ENCODE peak calls at places on chromosomes 7 and 10, in four cellular contexts. One of them, this sample, is unnamed.

GRCh38 chr7:91264083-91264923 is at the start of gene FZD1:
- DNase-seq in K562: peak; percentile 91
- DNase-seq in H1: peak; percentile 92
- DNase-seq in GM12891: peak; percentile 79
- DNase-seq in this sample: peak; percentile 70

GRCh38 chr10:27258838-27259532 is 18.4 kb upstream of the ACBD5 start:
- DNase-seq in K562: no peak
- DNase-seq in H1: no peak
- DNase-seq in GM12891: no peak
- DNase-seq in this sample: no peak

GRCh38 chr10:120607016-120607709 is 150.1 kb downstream of the PLPP4 start:
- DNase-seq in K562: no peak
- DNase-seq in H1: no peak
- DNase-seq in GM12891: no peak
- DNase-seq in this sample: no peak

GRCh38 chr7:16055263-16055976 is 365.9 kb downstream of the CRPPA start:
- DNase-seq in K562: no peak
- DNase-seq in H1: no peak
- DNase-seq in GM12891: no peak
- DNase-seq in this sample: no peak

GRCh38 chr7:98294798-98295382 is 13.4 kb downstream of the BRI3 start:
- DNase-seq in K562: peak; percentile 85
- DNase-seq in H1: peak; percentile 70
- DNase-seq in GM12891: peak; percentile 87
- DNase-seq in this sample: peak; percentile 79

GRCh38 chr10:102869290-102870198 is at the start of gene AS3MT:
- DNase-seq in K562: no peak
- DNase-seq in H1: no peak
- DNase-seq in GM12891: peak; percentile 62
- DNase-seq in this sample: peak; percentile 35

GRCh38 chr7:47180268-47180826 is 401.6 kb downstream of the TNS3 start:
- DNase-seq in K562: peak; percentile 58
- DNase-seq in H1: no peak
- DNase-seq in GM12891: no peak
- DNase-seq in this sample: no peak

GRCh38 chr10:3239066-3239919 is 66.7 kb upstream of the PITRM1 start:
- DNase-seq in K562: peak; percentile 62
- DNase-seq in H1: peak; percentile 58
- DNase-seq in GM12891: peak; percentile 68
- DNase-seq in this sample: peak; percentile 60

GRCh38 chr7:30252885-30253795 is 31.3 kb upstream of the ZNRF2 start:
- DNase-seq in K562: no peak
- DNase-seq in H1: no peak
- DNase-seq in GM12891: no peak
- DNase-seq in this sample: no peak

GRCh38 chr10:6069101-6069931 is 7.1 kb upstream of the IL2RA start:
- DNase-seq in K562: no peak
- DNase-seq in H1: no peak
- DNase-seq in GM12891: no peak
- DNase-seq in this sample: no peak

GRCh38 chr7:42650171-42650570 is 261.7 kb downstream of the C7orf25 start:
- DNase-seq in K562: no peak
- DNase-seq in H1: no peak
- DNase-seq in GM12891: no peak
- DNase-seq in this sample: no peak

GRCh38 chr10:129771024-129771423 is 193.1 kb downstream of the EBF3 start:
- DNase-seq in K562: no peak
- DNase-seq in H1: no peak
- DNase-seq in GM12891: no peak
- DNase-seq in this sample: no peak

GRCh38 chr7:92788559-92789183 is 47.7 kb downstream of the CDK6 start:
- DNase-seq in K562: no peak
- DNase-seq in H1: no peak
- DNase-seq in GM12891: no peak
- DNase-seq in this sample: no peak

GRCh38 chr7:46539892-46540483 is 618.9 kb upstream of the IGFBP3 start:
- DNase-seq in K562: no peak
- DNase-seq in H1: peak; percentile 31
- DNase-seq in GM12891: no peak
- DNase-seq in this sample: no peak

GRCh38 chr7:37557810-37558209 is 109.1 kb upstream of the ELMO1 start:
- DNase-seq in K562: no peak
- DNase-seq in H1: no peak
- DNase-seq in GM12891: no peak
- DNase-seq in this sample: no peak

GRCh38 chr7:29270979-29271658 is 76.5 kb downstream of the CHN2 start:
- DNase-seq in K562: no peak
- DNase-seq in H1: no peak
- DNase-seq in GM12891: no peak
- DNase-seq in this sample: no peak

GRCh38 chr10:112373912-112374338 is at the start of gene ACSL5:
- DNase-seq in K562: no peak
- DNase-seq in H1: no peak
- DNase-seq in GM12891: no peak
- DNase-seq in this sample: no peak

GRCh38 chr7:81267508-81267907 is 348.7 kb upstream of the SEMA3C start:
- DNase-seq in K562: no peak
- DNase-seq in H1: no peak
- DNase-seq in GM12891: no peak
- DNase-seq in this sample: no peak

GRCh38 chr10:71963756-71964668 is at the start of gene CHST3:
- DNase-seq in K562: no peak
- DNase-seq in H1: no peak
- DNase-seq in GM12891: peak; percentile 48
- DNase-seq in this sample: no peak

GRCh38 chr10:78856421-78856820 is 212.3 kb upstream of the ZMIZ1 start:
- DNase-seq in K562: no peak
- DNase-seq in H1: no peak
- DNase-seq in GM12891: no peak
- DNase-seq in this sample: no peak

GRCh38 chr10:123148414-123149161 is 652 bp downstream of the HMX2 start:
- DNase-seq in K562: no peak
- DNase-seq in H1: no peak
- DNase-seq in GM12891: no peak
- DNase-seq in this sample: no peak

GRCh38 chr7:46157931-46158330 is 236.9 kb upstream of the IGFBP3 start:
- DNase-seq in K562: no peak
- DNase-seq in H1: no peak
- DNase-seq in GM12891: no peak
- DNase-seq in this sample: no peak

GRCh38 chr10:49257626-49258350 is 41.2 kb upstream of the C10orf71 start:
- DNase-seq in K562: no peak
- DNase-seq in H1: no peak
- DNase-seq in GM12891: no peak
- DNase-seq in this sample: no peak

GRCh38 chr10:87860156-87860795 is 3.1 kb downstream of the KLLN start:
- DNase-seq in K562: no peak
- DNase-seq in H1: no peak
- DNase-seq in GM12891: no peak
- DNase-seq in this sample: peak; percentile 23

GRCh38 chr10:100896876-100897461 is 15.8 kb upstream of the SLF2 start:
- DNase-seq in K562: no peak
- DNase-seq in H1: no peak
- DNase-seq in GM12891: no peak
- DNase-seq in this sample: no peak

GRCh38 chr10:68106656-68107055 is 2.6 kb upstream of the MYPN start:
- DNase-seq in K562: no peak
- DNase-seq in H1: no peak
- DNase-seq in GM12891: no peak
- DNase-seq in this sample: no peak

GRCh38 chr10:51698473-51699063 is 827 bp downstream of the CSTF2T start:
- DNase-seq in K562: no peak
- DNase-seq in H1: no peak
- DNase-seq in GM12891: no peak
- DNase-seq in this sample: no peak
- TF ChIP-seq TAF1 in K562: no peak
- TF ChIP-seq TAF1 in H1: no peak
- TF ChIP-seq TAF1 in GM12891: no peak
- TF ChIP-seq TAF1 in this sample: no peak

GRCh38 chr7:121330053-121330833 is 1.4 kb downstream of the WNT16 start:
- DNase-seq in K562: peak; percentile 46
- DNase-seq in H1: no peak
- DNase-seq in GM12891: no peak
- DNase-seq in this sample: no peak

GRCh38 chr7:121331048-121331447 is 2.2 kb downstream of the WNT16 start:
- DNase-seq in K562: no peak
- DNase-seq in H1: no peak
- DNase-seq in GM12891: no peak
- DNase-seq in this sample: no peak

GRCh38 chr7:121329460-121330052 is 756 bp downstream of the WNT16 start:
- DNase-seq in K562: no peak
- DNase-seq in H1: no peak
- DNase-seq in GM12891: peak; percentile 41
- DNase-seq in this sample: no peak

GRCh38 chr7:121327671-121328070 is 1.1 kb upstream of the WNT16 start:
- DNase-seq in K562: no peak
- DNase-seq in H1: no peak
- DNase-seq in GM12891: no peak
- DNase-seq in this sample: no peak

DNA sequence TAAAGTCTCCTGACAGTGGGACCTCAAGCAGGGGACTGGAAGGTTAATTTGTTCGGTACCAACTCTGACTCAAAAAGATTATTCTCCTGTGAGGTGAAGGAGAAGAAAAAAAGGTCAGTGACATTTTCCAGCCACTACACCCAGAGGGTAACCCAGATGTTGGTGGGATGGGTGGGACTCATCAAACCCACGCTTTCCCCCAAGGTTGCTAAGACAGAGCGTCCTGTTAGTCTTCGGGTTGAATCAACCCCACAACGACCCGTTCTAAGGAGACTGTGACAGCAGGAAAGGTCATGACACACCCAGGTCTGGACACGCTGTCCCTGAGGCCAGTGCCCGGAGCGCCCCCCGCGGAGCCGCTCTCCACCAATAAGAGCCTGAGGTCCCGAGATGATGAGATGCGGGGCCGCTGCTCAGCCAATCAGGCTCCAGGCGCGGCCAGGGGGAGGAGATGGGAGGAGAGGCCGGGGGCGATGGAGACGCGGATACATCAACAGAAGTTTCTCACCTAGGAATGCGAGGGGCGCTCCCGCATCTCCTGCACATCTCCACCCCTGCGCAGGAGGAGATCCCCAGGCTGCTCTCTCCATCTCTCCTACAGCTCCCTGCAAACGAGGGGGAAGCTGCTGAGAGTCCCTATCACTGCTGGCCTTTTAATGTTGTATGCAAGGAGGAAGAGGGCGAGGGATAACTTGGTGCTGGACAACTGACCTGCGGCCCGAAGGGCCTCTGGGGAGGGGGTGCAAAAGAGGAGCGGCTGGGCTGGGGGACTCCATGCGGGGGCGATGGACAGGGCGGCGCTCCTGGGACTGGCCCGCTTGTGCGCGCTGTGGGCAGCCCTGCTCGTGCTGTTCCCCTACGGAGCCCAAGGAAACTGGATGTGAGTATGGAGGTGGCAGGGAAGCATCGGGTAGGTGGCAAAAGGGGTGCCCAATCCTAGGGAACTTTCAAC is at the start of gene WNT16:
- DNase-seq in K562: peak; percentile 82
- DNase-seq in H1: no peak
- DNase-seq in GM12891: peak; percentile 11
- DNase-seq in this sample: no peak
- TF ChIP-seq POLR2A in K562: no peak
- TF ChIP-seq POLR2A in H1: no peak
- TF ChIP-seq POLR2A in GM12891: no peak
- TF ChIP-seq POLR2A in this sample: no peak

DNA sequence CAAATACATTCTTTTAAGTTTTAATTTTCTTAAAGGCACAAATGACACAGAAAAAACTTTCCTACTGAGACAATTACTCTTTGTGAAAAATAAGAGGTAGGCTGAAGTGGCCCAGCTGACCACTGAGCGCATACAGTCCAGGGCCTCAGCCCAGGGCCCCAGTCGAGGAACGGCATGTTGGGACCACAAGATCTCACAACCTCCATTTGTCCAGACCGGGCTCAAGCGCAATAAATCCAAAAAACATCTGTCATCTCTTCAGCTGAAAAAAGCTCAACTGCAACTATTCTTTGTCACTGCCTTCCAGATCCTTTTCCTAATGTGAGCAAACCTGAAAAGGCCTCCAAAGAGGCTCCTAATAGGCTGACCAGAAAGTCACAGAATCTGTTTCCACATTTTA is 165.8 kb downstream of the SRPK2 start:
- DNase-seq in K562: no peak
- DNase-seq in H1: no peak
- DNase-seq in GM12891: no peak
- DNase-seq in this sample: no peak
- TF ChIP-seq POLR2AphosphoS5 in K562: no peak
- TF ChIP-seq POLR2AphosphoS5 in H1: no peak
- TF ChIP-seq POLR2AphosphoS5 in GM12891: no peak
- TF ChIP-seq POLR2AphosphoS5 in this sample: no peak

DNA sequence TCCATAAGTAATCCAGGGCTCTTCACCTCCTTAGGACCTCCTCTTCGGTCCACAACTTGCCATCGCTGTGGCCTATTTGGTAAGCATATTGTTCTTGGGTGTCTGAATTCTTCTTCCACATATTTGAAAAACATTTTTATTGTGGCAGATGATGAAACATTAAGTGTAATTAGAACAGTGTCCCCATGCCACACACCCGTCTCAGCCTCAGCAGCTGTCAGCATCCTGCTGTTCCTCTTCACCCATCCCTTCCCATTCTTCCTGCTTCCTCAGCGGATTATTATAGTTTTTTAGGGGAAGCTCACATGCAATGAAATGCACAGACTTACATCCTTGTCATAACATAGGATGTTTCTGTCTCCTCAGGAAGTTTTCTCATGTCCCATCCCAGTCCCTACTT is 20.1 kb downstream of the TDRD1 start:
- DNase-seq in K562: no peak
- DNase-seq in H1: no peak
- DNase-seq in GM12891: no peak
- DNase-seq in this sample: no peak
- TF ChIP-seq TAF1 in K562: no peak
- TF ChIP-seq TAF1 in H1: no peak
- TF ChIP-seq TAF1 in GM12891: no peak
- TF ChIP-seq TAF1 in this sample: no peak

This sample was measured in GM12892.